ENCODE peak calls at places on chromosomes 5 and 9, in five cellular contexts. M, R, V, L and X are unnamed samples. For H3K4me1, the result is how much of the 10 kb centered on the place peaks cover.

GRCh38 chr5:145101246-145101645 is 733.9 kb downstream of the PRELID2 start:
- DNase-seq in R (no peak), L (no peak), M (peak), V (no peak), X (no peak)

GRCh38 chr9:21812945-21813568 is 10.6 kb downstream of the MTAP start:
- DNase-seq in V (peak), L (peak), R (peak), M (no peak), X (peak)

GRCh38 chr5:74063821-74064598 is 438.0 kb downstream of the ARHGEF28 start:
- DNase-seq in R (no peak), M (no peak), V (peak), L (peak), X (no peak)

GRCh38 chr5:50792845-50793244 is 126.4 kb downstream of the PARP8 start:
- DNase-seq in V (no peak), L (no peak), M (no peak), R (no peak), X (no peak)

GRCh38 chr5:68333649-68334549 is 118.3 kb downstream of the PIK3R1 start:
- DNase-seq in V (peak), L (peak), R (no peak), M (peak), X (no peak)

GRCh38 chr5:2021484-2022176 is 138.9 kb upstream of the IRX4 start:
- DNase-seq in V (no peak), L (no peak), R (no peak), M (no peak), X (no peak)

GRCh38 chr5:17127743-17128231 is 89.6 kb upstream of the BASP1 start:
- DNase-seq in R (no peak), L (peak), M (no peak), V (peak), X (no peak)

GRCh38 chr9:80020530-80020929 is 448.8 kb downstream of the TLE4 start:
- DNase-seq in R (no peak), L (no peak), V (no peak), M (no peak), X (no peak)

GRCh38 chr5:144433893-144434292 is 263.2 kb downstream of the KCTD16 start:
- DNase-seq in M (no peak), R (no peak), V (no peak), L (no peak), X (no peak)

GRCh38 chr9:20683351-20684034 is 566 bp upstream of the FOCAD start:
- DNase-seq in L (peak), V (peak), M (peak), R (peak), X (peak)

GRCh38 chr5:153782589-153783238 is 256.0 kb downstream of the FAM114A2 start:
- DNase-seq in R (no peak), M (no peak), V (peak), L (peak), X (no peak)

GRCh38 chr5:107526263-107526937 is 144.3 kb downstream of the EFNA5 start:
- DNase-seq in R (no peak), V (peak), L (peak), M (no peak), X (no peak)

GRCh38 chr9:135273077-135273476 is 185.6 kb downstream of the OLFM1 start:
- DNase-seq in V (no peak), L (no peak), M (no peak), R (no peak), X (no peak)

GRCh38 chr9:27703591-27703990 is 130.3 kb upstream of the C9orf72 start:
- DNase-seq in R (no peak), M (no peak), V (no peak), L (no peak), X (no peak)

GRCh38 chr5:140113180-140113698 is 670 bp upstream of the PURA start:
- DNase-seq in R (peak), V (no peak), L (no peak), M (no peak), X (peak)

GRCh38 chr5:14221768-14222167 is 78.6 kb downstream of the TRIO start:
- DNase-seq in L (no peak), M (no peak), V (no peak), R (no peak), X (no peak)

GRCh38 chr5:14223372-14223771 is 80.2 kb downstream of the TRIO start:
- DNase-seq in M (no peak), V (no peak), R (no peak), L (no peak), X (no peak)

GRCh38 chr5:14220642-14221041 is 77.5 kb downstream of the TRIO start:
- DNase-seq in V (no peak), M (no peak), L (no peak), R (no peak), X (no peak)

GRCh38 chr5:14219800-14220512 is 76.8 kb downstream of the TRIO start:
- DNase-seq in M (no peak), V (no peak), R (no peak), L (no peak), X (no peak)

DNA sequence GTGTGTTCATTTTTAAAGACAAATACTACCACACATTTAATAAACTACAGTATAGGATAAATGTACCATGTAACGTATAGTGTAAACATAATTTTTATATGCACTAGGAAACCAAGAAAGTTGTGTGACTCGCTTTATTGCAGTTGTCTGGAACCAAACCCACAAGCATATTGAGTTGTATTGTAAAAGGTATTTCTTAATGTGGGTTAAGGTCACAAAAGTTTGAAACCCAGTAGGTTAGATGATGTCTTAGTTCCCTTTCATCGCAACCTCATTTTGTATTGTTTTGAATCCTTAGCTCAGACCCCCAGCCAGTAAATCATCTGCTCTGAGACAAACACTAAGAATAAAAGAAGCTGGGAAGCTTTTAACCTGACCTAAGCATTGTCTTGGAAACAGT is 79.0 kb downstream of the TRIO start:
- DNase-seq in V (no peak), L (no peak), R (no peak), M (no peak), X (no peak)
- H3K4me1 ChIP-seq in V (under half), L (under half), R (under half), M (under half), X (half or more)

GRCh38 chr9:110081395-110081794 is 126.6 kb downstream of the C9orf152 start:
- DNase-seq in R (no peak), V (peak), M (no peak), L (peak), X (no peak)
- H3K27ac ChIP-seq in R (peak), V (no peak), M (no peak), L (peak), X (peak)

DNA sequence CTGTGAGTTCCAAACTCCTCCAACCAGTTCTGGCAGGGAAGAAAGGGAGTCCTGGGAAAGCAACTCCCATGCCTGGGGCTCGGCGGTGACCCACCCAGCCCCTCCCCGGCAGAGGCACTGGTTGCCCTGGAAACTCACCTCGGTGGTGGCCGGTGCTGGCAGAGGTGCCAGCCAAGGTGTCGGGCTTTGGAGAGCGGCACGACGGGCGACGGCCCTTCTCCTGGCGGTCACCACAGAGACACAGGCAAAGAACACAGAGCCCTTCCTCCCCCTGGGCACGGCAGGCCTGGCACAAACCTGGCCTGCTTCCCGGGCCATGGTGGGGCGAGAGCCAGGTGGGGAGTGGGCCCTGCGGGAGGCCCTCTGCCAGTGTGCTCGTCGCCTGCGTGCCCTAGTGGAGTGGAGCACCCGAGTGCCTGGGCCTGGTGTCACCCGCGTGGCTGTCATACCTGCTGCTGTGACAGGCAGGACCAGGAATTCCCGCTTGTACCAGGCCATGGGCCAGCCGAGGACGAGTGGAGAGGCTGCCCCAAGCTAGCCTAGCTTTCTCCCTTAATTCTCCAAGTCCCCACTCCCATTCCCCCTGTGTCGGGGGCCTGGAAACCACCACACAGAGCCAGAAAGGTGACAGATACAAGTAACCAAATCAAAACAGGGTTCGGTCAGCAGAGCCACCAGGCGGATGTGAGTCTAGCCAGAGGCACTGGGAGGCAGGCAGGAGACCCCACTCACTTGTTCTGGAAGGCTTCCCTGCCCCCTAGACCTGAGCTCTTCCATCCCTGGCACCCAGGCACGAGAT is 8.2 kb upstream of the RALGDS start:
- DNase-seq in M (no peak), V (no peak), R (no peak), L (no peak), X (no peak)
- H3K4me1 ChIP-seq in M (under half), V (under half), R (under half), L (under half), X (half or more)

GRCh38 chr5:176659440-176659839 is 12.2 kb downstream of the TSPAN17 start:
- DNase-seq in R (no peak), V (no peak), M (no peak), L (no peak), X (no peak)

GRCh38 chr5:176658817-176659216 is 11.5 kb downstream of the TSPAN17 start:
- DNase-seq in L (peak), V (peak), R (no peak), M (no peak), X (no peak)

GRCh38 chr5:176660530-176660859 is 13.2 kb downstream of the TSPAN17 start:
- DNase-seq in R (no peak), L (no peak), M (no peak), V (no peak), X (no peak)

GRCh38 chr5:176660860-176661641 is 13.8 kb downstream of the TSPAN17 start:
- DNase-seq in M (peak), L (peak), V (peak), R (peak), X (peak)

DNA sequence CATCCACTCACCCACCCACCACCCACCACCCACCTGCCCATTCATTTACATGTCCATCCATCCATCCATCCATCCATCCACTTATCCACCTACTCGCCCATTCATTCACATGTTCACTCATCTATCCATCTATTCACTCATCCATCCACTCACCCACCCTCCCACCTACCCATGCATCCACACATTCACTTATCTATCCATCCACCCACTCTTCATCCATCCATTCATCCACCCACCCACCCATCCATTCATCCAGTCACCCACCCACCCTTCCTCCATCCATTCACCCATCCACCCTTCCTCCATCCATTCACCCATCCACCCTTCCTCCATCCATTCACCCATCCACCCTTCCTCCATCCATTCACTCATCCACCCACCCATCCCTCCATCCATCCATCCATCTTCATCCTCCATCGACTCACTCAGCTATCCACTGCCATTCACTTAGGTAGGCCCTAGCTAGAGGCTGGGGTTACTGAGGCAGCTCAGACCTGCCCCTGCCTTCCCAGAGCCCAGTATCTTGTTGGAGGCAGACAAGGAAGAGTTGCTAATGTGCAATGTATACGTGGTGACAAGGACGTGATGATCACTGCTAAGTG is 12.7 kb downstream of the TSPAN17 start:
- DNase-seq in M (no peak), V (no peak), R (no peak), L (no peak), X (no peak)
- H3K27ac ChIP-seq in M (no peak), V (no peak), R (no peak), L (no peak), X (no peak)

GRCh38 chr9:33455952-33456351 is 8.6 kb upstream of the AQP3 start:
- DNase-seq in L (no peak), M (no peak), V (no peak), R (no peak), X (no peak)
- H3K4me1 ChIP-seq in L (under half), M (half or more), V (under half), R (under half), X (under half)

DNA sequence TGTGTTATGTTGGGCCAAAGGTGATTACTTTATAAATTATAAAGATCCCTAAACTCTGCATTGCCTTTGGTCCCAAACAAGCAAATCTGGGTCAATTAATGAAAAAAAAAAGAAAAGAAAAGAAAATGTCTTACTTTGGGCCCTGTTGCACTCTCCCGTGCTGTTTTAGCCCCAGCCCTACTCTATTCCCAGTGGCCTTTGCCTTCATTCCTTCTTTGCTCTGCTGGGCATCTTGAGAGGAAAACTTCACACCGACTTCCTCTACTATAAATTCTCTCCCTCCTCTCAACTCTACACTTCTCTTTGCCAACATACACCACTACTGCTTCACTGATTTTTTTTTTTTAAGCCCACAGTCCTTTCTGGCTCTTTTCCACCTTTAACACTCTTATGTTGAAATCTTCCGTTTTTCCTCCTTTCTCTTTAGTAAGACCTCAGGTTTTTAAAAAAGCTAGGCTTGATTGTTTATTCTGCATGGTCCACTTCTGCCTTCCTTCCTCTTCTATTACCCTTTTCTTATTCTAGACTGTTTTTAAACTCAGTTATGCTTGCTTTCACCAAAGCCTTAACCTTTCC is 4.5 kb upstream of the MSMP start:
- DNase-seq in M (no peak), R (no peak), V (no peak), L (no peak), X (no peak)
- H3K27ac ChIP-seq in M (no peak), R (no peak), V (no peak), L (no peak), X (no peak)

GRCh38 chr9:123239726-123240125 is 28.7 kb downstream of the STRBP start:
- DNase-seq in V (no peak), M (no peak), L (no peak), R (no peak), X (no peak)
- H3K4me1 ChIP-seq in V (under half), M (under half), L (under half), R (under half), X (under half)

DNA sequence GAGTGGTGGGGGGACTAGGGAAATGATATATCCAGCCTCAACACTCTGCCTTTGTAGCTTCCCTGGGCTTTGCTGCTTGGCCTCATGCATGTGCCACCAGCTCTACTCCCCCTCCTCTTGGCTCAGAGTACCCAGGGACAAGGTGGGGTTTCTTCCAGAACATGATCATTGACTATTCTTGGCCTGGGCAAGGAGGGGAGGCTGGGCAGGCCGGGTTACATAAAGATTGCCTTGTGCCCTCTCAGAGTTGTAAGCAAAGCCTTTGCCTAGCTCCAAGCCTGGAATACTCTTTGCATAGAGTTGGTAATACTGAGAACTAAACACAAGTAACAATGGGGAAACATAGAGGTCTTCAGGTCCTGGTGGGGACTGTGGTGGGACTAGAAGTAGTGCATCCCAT is 11.9 kb downstream of the ADRB2 start:
- DNase-seq in V (no peak), R (no peak), M (no peak), L (no peak), X (no peak)
- H3K27ac ChIP-seq in V (no peak), R (no peak), M (no peak), L (no peak), X (no peak)

DNA sequence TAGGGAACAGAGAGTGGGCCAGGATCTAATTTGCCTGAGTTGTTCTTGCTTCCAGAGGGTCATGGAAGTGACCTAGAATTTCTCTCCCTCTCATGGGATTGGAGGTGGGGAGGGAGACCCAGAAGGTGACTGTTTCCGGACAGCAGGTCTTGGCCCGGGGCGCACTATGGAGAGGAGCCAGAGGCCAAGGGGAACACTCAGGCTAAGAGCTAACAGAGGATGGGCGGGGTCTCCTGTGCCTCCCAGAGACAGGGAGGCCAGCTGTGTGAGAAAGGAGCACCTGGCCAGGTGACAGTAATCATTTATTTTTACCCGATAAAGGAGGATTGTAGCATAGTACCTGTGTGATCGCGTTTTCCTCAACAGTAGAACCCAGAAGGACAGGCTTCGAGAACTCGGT is 50.9 kb upstream of the ANKH start:
- DNase-seq in R (no peak), V (no peak), M (no peak), L (no peak), X (no peak)
- H3K4me1 ChIP-seq in R (under half), V (under half), M (under half), L (under half), X (under half)